ENCODE peak calls at places on chromosomes 12 and 14, in seven cellular contexts. H, J, K, Y, R, I and A are unnamed samples. For H3K4me1, the result is how much of the 10 kb centered on the place peaks cover.

GRCh38 chr14:105087963-105088811 is 23.0 kb upstream of the GPR132 start:
- DNase-seq in H (peak), J (no peak), K (no peak), Y (peak), R (peak), I (peak), A (peak)

GRCh38 chr14:59870277-59871165 is at the start of gene RTN1:
- DNase-seq in H (peak), J (no peak), K (peak), Y (peak), R (peak), I (peak), A (no peak)

GRCh38 chr12:26032719-26033241 is 74.3 kb downstream of the RASSF8 start:
- DNase-seq in H (no peak), J (no peak), K (no peak), Y (no peak), R (no peak), I (no peak), A (no peak)

GRCh38 chr12:121804417-121805111 is 755 bp downstream of the SETD1B start:
- DNase-seq in H (peak), J (peak), K (peak), Y (peak), R (no peak), I (peak), A (peak)

GRCh38 chr14:104510794-104511611 is 68.6 kb upstream of the C14orf180 start:
- DNase-seq in H (no peak), J (no peak), K (peak), Y (no peak), R (no peak), I (peak), A (no peak)

GRCh38 chr12:111411187-111411764 is 5.6 kb downstream of the SH2B3 start:
- DNase-seq in H (no peak), J (no peak), K (no peak), Y (no peak), R (no peak), I (peak), A (no peak)

GRCh38 chr12:117090816-117091711 is 8.2 kb downstream of the TESC start:
- DNase-seq in H (peak), J (no peak), K (no peak), Y (peak), R (no peak), I (peak), A (no peak)

GRCh38 chr12:105911966-105912365 is 226.8 kb downstream of the NUAK1 start:
- DNase-seq in H (no peak), J (no peak), K (no peak), Y (no peak), R (no peak), I (no peak), A (no peak)

GRCh38 chr12:101862245-101862644 is 15.1 kb upstream of the DRAM1 start:
- DNase-seq in H (no peak), J (no peak), K (no peak), Y (no peak), R (no peak), I (no peak), A (no peak)

GRCh38 chr12:23585156-23585781 is 364.2 kb downstream of the SOX5 start:
- DNase-seq in H (no peak), J (no peak), K (no peak), Y (no peak), R (no peak), I (no peak), A (no peak)

GRCh38 chr14:91361236-91361811 is 56.3 kb downstream of the CCDC88C start:
- DNase-seq in H (peak), J (no peak), K (no peak), Y (peak), R (no peak), I (no peak), A (peak)

DNA sequence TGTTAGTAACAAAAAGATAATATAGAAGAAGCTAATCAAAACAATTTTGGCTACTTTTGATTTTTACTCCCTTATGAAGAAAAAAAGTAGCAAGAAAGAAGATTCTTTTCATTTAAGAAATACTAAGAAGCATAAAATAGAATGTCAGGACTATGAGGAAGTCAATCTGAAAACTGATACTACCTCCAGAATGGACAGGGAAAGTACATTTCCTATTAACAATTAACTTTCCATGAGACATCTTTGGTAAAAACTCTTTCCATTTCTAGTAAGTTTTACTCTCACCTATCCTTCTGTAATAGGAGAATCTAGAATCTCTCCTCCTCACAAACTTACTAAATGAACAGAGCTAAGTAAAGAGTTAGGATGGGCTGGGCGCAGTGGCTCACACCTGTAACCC is 51.3 kb upstream of the NPFF start:
- DNase-seq in H (no peak), J (no peak), K (no peak), Y (no peak), R (no peak), I (no peak), A (no peak)
- H3K4me1 ChIP-seq in H (under half), J (under half), K (under half), Y (under half), R (half or more), I (under half), A (under half)

GRCh38 chr14:89619616-89620273 is 202.7 kb upstream of the FOXN3 start:
- DNase-seq in H (no peak), J (no peak), K (no peak), Y (no peak), R (no peak), I (no peak), A (no peak)
- H3K27ac ChIP-seq in H (no peak), J (peak), K (peak), Y (no peak), R (peak), I (no peak), A (no peak)

DNA sequence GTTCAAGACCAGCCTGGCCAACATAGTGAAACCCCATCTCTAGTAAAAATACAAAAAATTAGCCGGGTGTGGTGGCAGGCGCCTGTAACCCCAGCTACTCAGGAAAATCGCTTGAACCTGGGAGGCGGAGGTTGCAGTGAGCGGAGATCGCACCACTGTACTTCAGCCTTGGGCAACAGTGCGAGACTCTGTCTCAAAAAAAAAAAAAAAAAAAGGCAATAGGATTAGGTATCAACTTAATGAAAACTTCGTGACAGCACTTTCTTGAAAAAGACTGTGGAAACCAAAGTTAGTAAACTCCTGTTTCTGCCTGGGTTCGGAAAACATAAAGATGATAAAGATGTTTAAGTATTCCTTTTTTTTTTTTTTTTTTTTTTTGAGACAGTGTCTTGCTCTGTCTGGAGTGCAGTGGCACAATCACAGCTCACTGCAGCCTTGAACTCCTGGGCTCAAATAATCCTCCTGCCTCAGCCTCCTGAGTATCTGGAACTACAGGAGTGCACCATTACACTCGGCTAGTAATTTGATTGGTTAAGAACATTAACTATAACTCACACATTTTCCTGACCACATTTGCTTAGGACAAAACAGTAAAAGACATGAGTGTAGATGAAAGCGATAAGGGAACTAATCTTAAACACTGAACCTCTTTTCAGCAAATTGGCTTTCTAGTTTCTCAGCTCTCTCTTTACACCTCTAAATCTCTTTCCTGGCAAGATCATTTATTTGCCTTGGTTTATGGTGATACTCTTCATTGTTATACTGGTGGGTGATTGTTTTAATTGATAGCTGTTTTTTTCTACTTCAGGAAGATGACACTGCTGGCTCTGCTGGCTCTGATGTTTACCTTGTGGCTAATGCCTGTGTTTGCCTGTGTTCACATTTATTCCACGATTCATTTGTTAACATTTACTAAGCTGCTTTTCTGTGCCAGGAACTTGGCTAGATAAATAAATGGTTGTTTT is 15.8 kb downstream of the HIF1A start:
- DNase-seq in H (no peak), J (no peak), K (no peak), Y (no peak), R (no peak), I (no peak), A (no peak)
- H3K4me1 ChIP-seq in H (under half), J (under half), K (under half), Y (under half), R (half or more), I (under half), A (half or more)

DNA sequence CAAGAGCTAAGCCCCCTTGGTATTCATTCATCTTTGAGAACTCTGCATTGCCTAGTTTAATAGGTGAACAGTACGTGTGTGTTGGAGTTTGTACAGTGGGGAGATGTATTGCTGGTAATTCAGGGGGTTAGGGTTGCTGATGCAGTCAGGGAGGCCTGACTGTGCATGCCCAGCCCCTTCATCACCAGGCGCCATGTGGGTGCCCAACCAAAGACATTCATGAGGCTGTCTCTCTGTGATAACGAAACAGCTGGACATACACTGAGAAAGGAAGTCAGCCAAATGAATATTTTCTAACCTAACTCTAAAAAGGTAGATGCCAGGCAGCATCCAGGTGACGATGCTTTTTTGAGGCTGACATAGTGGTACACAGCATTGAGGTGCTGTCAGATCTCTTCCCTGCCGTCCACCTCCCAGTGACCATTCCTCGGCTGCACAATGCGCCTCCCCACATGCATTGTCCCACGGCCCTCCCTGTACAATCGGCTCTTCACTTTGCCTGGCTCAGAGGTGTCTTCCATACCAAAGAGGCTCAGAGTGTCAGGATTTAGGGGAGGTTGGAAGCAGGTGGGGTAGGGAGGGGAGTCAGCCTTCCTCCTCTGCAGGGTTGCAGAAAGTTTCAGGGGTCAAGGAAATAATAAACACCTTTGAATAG is 19.0 kb downstream of the EML1 start:
- DNase-seq in H (no peak), J (no peak), K (no peak), Y (no peak), R (no peak), I (no peak), A (no peak)
- H3K27ac ChIP-seq in H (no peak), J (no peak), K (no peak), Y (no peak), R (no peak), I (no peak), A (no peak)

GRCh38 chr12:49672351-49673181 is 34.6 kb downstream of the FMNL3 start:
- DNase-seq in H (no peak), J (no peak), K (no peak), Y (no peak), R (no peak), I (no peak), A (no peak)
- H3K4me1 ChIP-seq in H (under half), J (under half), K (half or more), Y (under half), R (half or more), I (under half), A (under half)

GRCh38 chr12:47801170-47801903 is 18.4 kb downstream of the HDAC7 start:
- DNase-seq in H (no peak), J (no peak), K (no peak), Y (peak), R (no peak), I (no peak), A (no peak)
- H3K27ac ChIP-seq in H (peak), J (no peak), K (peak), Y (peak), R (peak), I (no peak), A (no peak)

DNA sequence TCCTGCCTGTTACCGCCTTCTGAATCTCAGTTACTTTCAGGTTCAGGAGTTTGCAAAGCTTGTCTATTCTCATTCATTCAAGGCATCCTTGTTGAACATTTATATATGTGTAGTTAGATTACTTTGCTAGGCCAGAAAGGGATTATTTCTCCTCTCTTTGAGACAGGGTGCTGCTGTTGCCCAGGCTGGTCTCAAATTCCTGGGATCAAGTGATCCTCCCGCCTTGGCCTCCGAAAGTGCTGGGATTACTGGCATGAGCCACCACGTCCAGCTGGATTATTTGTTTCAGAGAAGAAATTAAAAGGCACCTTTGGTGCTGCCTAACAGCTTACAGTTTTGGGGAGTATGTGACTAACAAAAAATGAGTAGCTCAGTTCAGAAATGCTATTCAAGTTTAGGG is 770 bp downstream of the CHURC1 start:
- DNase-seq in H (no peak), J (no peak), K (no peak), Y (no peak), R (no peak), I (no peak), A (no peak)
- H3K4me1 ChIP-seq in H (under half), J (under half), K (under half), Y (under half), R (under half), I (under half), A (under half)